ENCODE peak calls at places on chromosomes 2 and 18, in six cellular contexts. B, T, I, P, U and F are unnamed samples.

GRCh38 chr2:35741556-35741955 is 614.0 kb upstream of the CRIM1 start:
- DNase-seq in I (peak; percentile 17), P (no peak), U (no peak), T (no peak), B (no peak), F (no peak)

GRCh38 chr2:128315122-128315828 is 3.4 kb downstream of the HS6ST1 start:
- DNase-seq in I (no peak), P (no peak), U (no peak), T (no peak), B (no peak), F (no peak)

GRCh38 chr2:159071190-159071915 is 102.9 kb downstream of the TANC1 start:
- DNase-seq in B (no peak), I (no peak), T (no peak), P (no peak), U (no peak), F (no peak)

GRCh38 chr2:65431417-65432226 is 777 bp downstream of the SPRED2 start:
- DNase-seq in T (peak; percentile 64), P (peak; percentile 36), I (no peak), B (peak; percentile 33), U (no peak), F (peak; percentile 36)

GRCh38 chr2:237864940-237865622 is 5.7 kb downstream of the RAMP1 start:
- DNase-seq in T (no peak), U (no peak), I (peak; percentile 78), P (peak; percentile 79), B (peak; percentile 55), F (no peak)

GRCh38 chr2:127088706-127089105 is 18.2 kb downstream of the BIN1 start:
- DNase-seq in I (no peak), B (no peak), U (no peak), P (no peak), T (no peak), F (no peak)

GRCh38 chr2:150088538-150088937 is 398.9 kb downstream of the RND3 start:
- DNase-seq in U (no peak), B (no peak), P (peak; percentile 40), T (no peak), I (no peak), F (no peak)

GRCh38 chr2:233288663-233289062 is 19.0 kb upstream of the SAG start:
- DNase-seq in B (no peak), I (no peak), U (no peak), T (no peak), P (no peak), F (no peak)

GRCh38 chr2:224405841-224406370 is 4.0 kb upstream of the FAM124B start:
- DNase-seq in T (no peak), I (no peak), P (peak; percentile 29), B (no peak), U (no peak), F (no peak)

GRCh38 chr2:126372406-126372805 is 283.6 kb upstream of the GYPC start:
- DNase-seq in I (no peak), U (no peak), B (no peak), P (no peak), T (no peak), F (no peak)

GRCh38 chr18:77068321-77068841 is 64.2 kb downstream of the MBP start:
- DNase-seq in B (no peak), I (no peak), P (peak; percentile 59), T (no peak), U (no peak), F (no peak)

GRCh38 chr18:44170208-44170880 is 510.3 kb upstream of the SETBP1 start:
- DNase-seq in T (no peak), U (no peak), I (no peak), B (no peak), P (peak; percentile 17), F (no peak)

GRCh38 chr2:232330068-232330999 is 48.2 kb upstream of the ALPP start:
- DNase-seq in I (no peak), U (no peak), P (no peak), T (peak; percentile 10), B (no peak), F (no peak)

DNA sequence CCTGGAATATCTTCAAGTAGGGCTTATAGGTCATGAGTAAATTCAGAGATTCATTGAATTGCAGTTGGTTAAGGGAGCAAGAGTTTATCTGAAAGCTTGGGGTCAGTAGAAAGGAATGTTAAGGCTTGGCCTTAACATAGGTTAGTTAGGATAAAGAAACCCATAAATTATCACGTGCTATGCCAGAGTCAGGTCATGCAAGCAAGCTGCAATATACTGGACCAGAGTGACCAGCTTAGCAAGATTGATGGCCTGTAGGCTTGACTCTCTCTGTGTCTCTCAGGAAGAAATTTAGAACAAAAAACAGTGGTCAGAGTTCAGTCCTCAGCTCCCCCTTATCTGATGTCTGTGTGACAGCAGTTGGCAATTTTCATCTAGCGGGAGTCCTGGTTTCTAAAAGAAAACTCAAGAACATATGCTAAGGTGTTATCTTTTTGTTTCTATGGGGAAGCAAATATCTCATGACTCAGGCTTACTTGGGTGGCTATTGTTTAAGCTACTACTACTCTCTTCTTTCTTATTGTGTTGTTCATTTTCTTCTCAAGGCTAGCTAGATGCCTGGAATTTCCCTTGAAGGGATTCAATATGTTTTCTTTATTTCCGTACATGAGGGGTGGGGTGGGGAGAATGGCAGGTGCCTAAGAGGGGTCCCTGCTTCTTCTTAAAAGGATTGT is 28.7 kb upstream of the MARCO start:
- DNase-seq in B (no peak), U (no peak), T (no peak), P (peak; percentile 2), I (no peak), F (no peak)
- TF ChIP-seq CTCF in B (no peak), U (no peak), T (no peak), P (no peak), I (no peak), F (no peak)

DNA sequence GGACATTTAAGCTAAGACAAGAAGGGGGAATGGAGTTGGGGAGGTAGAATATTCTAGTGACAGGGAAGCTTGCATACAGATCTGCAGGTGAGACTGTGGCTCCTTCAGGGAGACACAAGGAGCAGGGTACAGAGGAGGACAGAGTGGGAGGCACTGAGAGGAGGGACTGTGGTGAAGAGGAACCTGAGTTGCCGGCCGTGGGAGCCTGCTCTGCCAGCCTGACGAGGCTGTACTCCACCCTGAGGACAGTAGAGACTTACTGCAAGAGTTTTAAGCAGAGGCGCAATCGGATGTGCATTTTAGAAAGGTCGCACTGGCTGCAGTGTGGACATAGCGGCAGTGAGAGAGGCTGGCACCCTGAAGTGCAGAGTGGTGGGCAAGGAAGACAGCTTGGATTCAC is 185.8 kb downstream of the GFPT1 start:
- DNase-seq in I (no peak), T (no peak), B (no peak), P (no peak), U (no peak), F (no peak)
- TF ChIP-seq CTCF in I (no peak), T (no peak), B (no peak), P (no peak), U (no peak), F (no peak)

GRCh38 chr2:95389256-95390119 is 13.0 kb upstream of the FAHD2A start:
- DNase-seq in T (peak; percentile 83), B (peak; percentile 64), P (peak; percentile 70), U (peak; percentile 61), I (peak; percentile 59), F (peak; percentile 82)
- TF ChIP-seq CTCF in T (peak; percentile 97), B (peak; percentile 81), P (peak; percentile 88), U (peak; percentile 72), I (peak; percentile 79), F (peak; percentile 91)

DNA sequence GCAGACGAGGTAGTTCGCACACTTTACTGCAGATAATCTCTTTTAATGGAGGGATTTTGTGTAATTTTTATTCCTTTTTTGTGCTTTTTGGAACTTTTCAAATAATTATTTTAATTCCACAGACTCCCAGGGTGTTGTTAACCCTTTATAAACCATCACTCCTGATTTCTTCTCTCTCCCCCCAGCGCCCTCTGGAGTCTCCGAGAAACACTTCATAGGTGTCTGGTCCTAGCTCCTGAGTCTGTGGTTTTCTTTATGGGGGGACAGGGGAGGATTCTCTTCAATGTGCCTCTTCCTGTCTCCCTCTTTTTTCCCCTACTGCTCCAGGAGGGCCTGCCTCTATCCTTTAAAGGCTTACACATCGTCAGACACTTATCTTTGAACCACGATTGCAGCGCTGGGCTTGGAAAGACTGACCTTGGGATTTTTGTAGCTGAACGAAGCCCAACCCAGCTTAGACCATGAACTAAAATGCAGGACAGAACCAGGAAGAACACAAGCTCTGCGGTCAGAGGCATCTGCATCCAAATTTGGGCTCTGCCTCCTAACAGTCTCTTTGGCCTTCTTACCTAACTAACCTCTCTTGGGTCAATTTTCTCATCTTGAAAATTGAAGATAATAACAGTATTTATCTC is 7.1 kb upstream of the PKDCC start:
- DNase-seq in B (no peak), T (no peak), I (no peak), P (no peak), U (no peak), F (no peak)
- TF ChIP-seq CTCF in B (no peak), T (no peak), I (no peak), P (peak; percentile 23), U (no peak), F (no peak)

GRCh38 chr2:199463708-199464613 is 6.2 kb upstream of the SATB2 start:
- DNase-seq in U (no peak), P (no peak), I (no peak), B (no peak), T (no peak), F (peak; percentile 19)
- TF ChIP-seq CTCF in U (peak; percentile 18), P (no peak), I (peak; percentile 50), B (no peak), T (peak; percentile 29), F (peak; percentile 22)

GRCh38 chr18:48022021-48022420 is 91.6 kb upstream of the SMAD2 start:
- DNase-seq in I (no peak), P (no peak), T (no peak), B (no peak), U (no peak), F (no peak)

GRCh38 chr18:48023334-48024008 is 93.0 kb upstream of the SMAD2 start:
- DNase-seq in B (peak; percentile 55), T (peak; percentile 67), I (peak; percentile 63), P (peak; percentile 80), U (peak; percentile 65), F (peak; percentile 52)

GRCh38 chr18:48021273-48021914 is 90.9 kb upstream of the SMAD2 start:
- DNase-seq in I (no peak), P (no peak), T (no peak), B (no peak), U (no peak), F (no peak)

GRCh38 chr18:48024009-48024512 is 93.6 kb upstream of the SMAD2 start:
- DNase-seq in B (no peak), T (no peak), P (no peak), U (no peak), I (no peak), F (no peak)

GRCh38 chr18:48022531-48023330 is 92.3 kb upstream of the SMAD2 start:
- DNase-seq in P (peak; percentile 82), U (peak; percentile 68), I (peak; percentile 23), B (peak; percentile 55), T (no peak), F (peak; percentile 53)
- TF ChIP-seq CTCF in P (peak; percentile 67), U (peak; percentile 65), I (peak; percentile 35), B (peak; percentile 66), T (peak; percentile 73), F (no peak)